ENCODE peak calls at places on chromosome 2, in seven cellular contexts. One of them, this sample, is unnamed.
A peak's percentile ranks its signal among the peaks of the same experiment; 100 is the strongest.

GRCh38 chr2:23900927-23901322 is 26.0 kb downstream of the ATAD2B start:
- DNase-seq in H1: no peak
- DNase-seq in SK-N-SH: no peak
- DNase-seq in GM12891: no peak
- DNase-seq in HepG2: peak; percentile 22
- DNase-seq in GM12892: no peak
- DNase-seq in GM12878: no peak
- DNase-seq in this sample: peak; percentile 15

GRCh38 chr2:118974103-118974911 is 32.3 kb downstream of the MARCO start:
- DNase-seq in GM12878: no peak
- DNase-seq in H1: peak; percentile 31
- DNase-seq in HepG2: no peak
- DNase-seq in SK-N-SH: no peak
- DNase-seq in GM12891: no peak
- DNase-seq in GM12892: no peak
- DNase-seq in this sample: no peak

GRCh38 chr2:50395510-50396300 is 636.2 kb downstream of the NRXN1 start:
- DNase-seq in GM12891: no peak
- DNase-seq in SK-N-SH: no peak
- DNase-seq in GM12878: no peak
- DNase-seq in HepG2: no peak
- DNase-seq in H1: no peak
- DNase-seq in GM12892: no peak
- DNase-seq in this sample: no peak

GRCh38 chr2:240256704-240257637 is 116.5 kb upstream of the OTOS start:
- DNase-seq in HepG2: no peak
- DNase-seq in H1: no peak
- DNase-seq in SK-N-SH: peak; percentile 11
- DNase-seq in GM12891: no peak
- DNase-seq in GM12878: no peak
- DNase-seq in GM12892: no peak
- DNase-seq in this sample: no peak

GRCh38 chr2:235496239-235496621 is 2.4 kb downstream of the AGAP1 start:
- DNase-seq in H1: no peak
- DNase-seq in GM12878: no peak
- DNase-seq in HepG2: no peak
- DNase-seq in GM12891: no peak
- DNase-seq in GM12892: no peak
- DNase-seq in SK-N-SH: no peak
- DNase-seq in this sample: no peak

GRCh38 chr2:54665436-54665856 is 58.0 kb upstream of the EML6 start:
- DNase-seq in HepG2: peak; percentile 76
- DNase-seq in SK-N-SH: peak; percentile 48
- DNase-seq in GM12878: no peak
- DNase-seq in H1: peak; percentile 61
- DNase-seq in GM12892: no peak
- DNase-seq in GM12891: no peak
- DNase-seq in this sample: peak; percentile 76

GRCh38 chr2:146734042-146734715 is 1110.7 kb upstream of the ACVR2A start:
- DNase-seq in SK-N-SH: peak; percentile 35
- DNase-seq in H1: no peak
- DNase-seq in GM12891: no peak
- DNase-seq in GM12878: peak; percentile 5
- DNase-seq in HepG2: peak; percentile 62
- DNase-seq in GM12892: no peak
- DNase-seq in this sample: peak; percentile 16

GRCh38 chr2:134401081-134401497 is 147.2 kb downstream of the MGAT5 start:
- DNase-seq in H1: no peak
- DNase-seq in GM12878: no peak
- DNase-seq in GM12891: no peak
- DNase-seq in SK-N-SH: peak; percentile 70
- DNase-seq in HepG2: no peak
- DNase-seq in GM12892: no peak
- DNase-seq in this sample: peak; percentile 46

GRCh38 chr2:102085238-102085637 is 57.3 kb upstream of the IL1R1 start:
- DNase-seq in GM12891: no peak
- DNase-seq in GM12892: no peak
- DNase-seq in GM12878: no peak
- DNase-seq in H1: no peak
- DNase-seq in SK-N-SH: no peak
- DNase-seq in HepG2: no peak
- DNase-seq in this sample: no peak

GRCh38 chr2:146666336-146666735 is 1178.5 kb upstream of the ACVR2A start:
- DNase-seq in HepG2: no peak
- DNase-seq in SK-N-SH: no peak
- DNase-seq in GM12892: no peak
- DNase-seq in H1: no peak
- DNase-seq in GM12891: no peak
- DNase-seq in GM12878: no peak
- DNase-seq in this sample: no peak

GRCh38 chr2:30159766-30160165 is 13.0 kb downstream of the YPEL5 start:
- DNase-seq in SK-N-SH: no peak
- DNase-seq in GM12878: no peak
- DNase-seq in GM12891: no peak
- DNase-seq in GM12892: no peak
- DNase-seq in HepG2: no peak
- DNase-seq in H1: no peak
- DNase-seq in this sample: no peak

GRCh38 chr2:230160112-230160660 is 59.6 kb downstream of the SP110 start:
- DNase-seq in SK-N-SH: peak; percentile 71
- DNase-seq in H1: peak; percentile 71
- DNase-seq in GM12892: peak; percentile 44
- DNase-seq in HepG2: peak; percentile 37
- DNase-seq in GM12891: peak; percentile 33
- DNase-seq in GM12878: peak; percentile 9
- DNase-seq in this sample: peak; percentile 52

GRCh38 chr2:111057045-111057444 is 63.7 kb upstream of the BCL2L11 start:
- DNase-seq in SK-N-SH: no peak
- DNase-seq in H1: no peak
- DNase-seq in HepG2: no peak
- DNase-seq in GM12891: no peak
- DNase-seq in GM12878: no peak
- DNase-seq in GM12892: no peak
- DNase-seq in this sample: no peak

GRCh38 chr2:238149841-238150572 is 8.8 kb upstream of the ERFE start:
- DNase-seq in HepG2: no peak
- DNase-seq in SK-N-SH: no peak
- DNase-seq in GM12891: no peak
- DNase-seq in GM12892: no peak
- DNase-seq in GM12878: no peak
- DNase-seq in H1: no peak
- DNase-seq in this sample: no peak

GRCh38 chr2:86079981-86080911 is 25.4 kb downstream of the POLR1A start:
- DNase-seq in H1: peak; percentile 88
- DNase-seq in HepG2: peak; percentile 44
- DNase-seq in GM12892: peak; percentile 34
- DNase-seq in SK-N-SH: peak; percentile 69
- DNase-seq in GM12891: no peak
- DNase-seq in GM12878: peak; percentile 45
- DNase-seq in this sample: peak; percentile 75

GRCh38 chr2:215870088-215870490 is 143.3 kb downstream of the MREG start:
- DNase-seq in SK-N-SH: no peak
- DNase-seq in GM12878: no peak
- DNase-seq in HepG2: no peak
- DNase-seq in GM12891: no peak
- DNase-seq in GM12892: no peak
- DNase-seq in H1: no peak
- DNase-seq in this sample: no peak

GRCh38 chr2:147182260-147182659 is 662.6 kb upstream of the ACVR2A start:
- DNase-seq in HepG2: no peak
- DNase-seq in GM12892: no peak
- DNase-seq in H1: no peak
- DNase-seq in GM12891: no peak
- DNase-seq in GM12878: peak; percentile 84
- DNase-seq in SK-N-SH: no peak
- DNase-seq in this sample: no peak

GRCh38 chr2:167383610-167384194 is 495.4 kb downstream of the XIRP2 start:
- DNase-seq in H1: no peak
- DNase-seq in HepG2: no peak
- DNase-seq in GM12878: no peak
- DNase-seq in SK-N-SH: no peak
- DNase-seq in GM12892: no peak
- DNase-seq in GM12891: no peak
- DNase-seq in this sample: no peak

GRCh38 chr2:9408641-9409151 is 14.6 kb downstream of the ITGB1BP1 start:
- DNase-seq in GM12892: no peak
- DNase-seq in HepG2: no peak
- DNase-seq in GM12891: no peak
- DNase-seq in GM12878: no peak
- DNase-seq in H1: no peak
- DNase-seq in SK-N-SH: no peak
- DNase-seq in this sample: no peak

GRCh38 chr2:236340251-236340650 is 76.0 kb upstream of the ASB18 start:
- DNase-seq in GM12891: no peak
- DNase-seq in H1: no peak
- DNase-seq in HepG2: no peak
- DNase-seq in SK-N-SH: no peak
- DNase-seq in GM12892: no peak
- DNase-seq in GM12878: no peak
- DNase-seq in this sample: no peak

DNA sequence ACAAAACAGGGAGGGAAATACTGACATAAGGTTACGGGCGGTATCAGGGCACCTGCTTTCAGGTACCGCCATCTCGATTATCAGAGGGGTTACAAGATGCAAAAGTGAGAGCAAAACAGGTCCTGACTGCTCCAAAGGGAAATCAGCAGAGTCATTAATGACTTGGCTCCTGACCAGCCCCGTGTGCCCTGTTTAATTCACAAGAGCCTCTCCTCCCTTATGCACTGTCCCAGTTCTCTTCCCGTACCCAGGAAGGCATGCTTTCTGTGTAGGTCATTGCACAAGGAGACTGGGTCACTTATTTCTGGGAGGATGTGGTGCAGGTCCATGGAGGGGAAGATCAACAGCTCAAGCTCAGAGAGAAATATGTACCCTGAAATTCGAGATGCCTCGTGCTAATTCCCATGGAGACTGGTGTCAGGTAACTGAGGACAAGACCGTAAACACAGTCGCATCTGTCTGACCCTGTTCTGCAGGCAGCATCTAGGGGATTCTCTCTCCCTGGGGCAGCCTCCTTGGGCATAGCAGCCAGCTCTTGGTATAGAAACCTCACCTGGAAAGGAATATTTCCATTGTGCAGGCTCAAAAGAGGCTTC is 79.9 kb downstream of the HNRNPLL start:
- DNase-seq in SK-N-SH: no peak
- DNase-seq in H1: no peak
- DNase-seq in GM12891: no peak
- DNase-seq in GM12892: no peak
- DNase-seq in GM12878: no peak
- DNase-seq in HepG2: no peak
- DNase-seq in this sample: no peak
- TF ChIP-seq TAF1 in SK-N-SH: no peak
- TF ChIP-seq TAF1 in H1: peak; percentile 35
- TF ChIP-seq TAF1 in GM12891: no peak
- TF ChIP-seq TAF1 in GM12892: no peak
- TF ChIP-seq TAF1 in GM12878: no peak
- TF ChIP-seq TAF1 in HepG2: no peak
- TF ChIP-seq TAF1 in this sample: no peak

GRCh38 chr2:71610671-71611070 is 157.3 kb downstream of the DYSF start:
- DNase-seq in SK-N-SH: peak; percentile 11
- DNase-seq in H1: peak; percentile 23
- DNase-seq in GM12878: no peak
- DNase-seq in GM12891: no peak
- DNase-seq in GM12892: no peak
- DNase-seq in HepG2: no peak
- DNase-seq in this sample: no peak
- TF ChIP-seq TAF1 in SK-N-SH: no peak
- TF ChIP-seq TAF1 in H1: no peak
- TF ChIP-seq TAF1 in GM12878: no peak
- TF ChIP-seq TAF1 in GM12891: no peak
- TF ChIP-seq TAF1 in GM12892: no peak
- TF ChIP-seq TAF1 in HepG2: no peak
- TF ChIP-seq TAF1 in this sample: no peak

GRCh38 chr2:127844973-127845372 is 13.0 kb downstream of the POLR2D start:
- DNase-seq in HepG2: no peak
- DNase-seq in GM12892: no peak
- DNase-seq in GM12878: no peak
- DNase-seq in GM12891: no peak
- DNase-seq in H1: no peak
- DNase-seq in SK-N-SH: no peak
- DNase-seq in this sample: no peak

GRCh38 chr2:127840893-127841292 is 17.1 kb downstream of the POLR2D start:
- DNase-seq in GM12891: no peak
- DNase-seq in GM12892: no peak
- DNase-seq in GM12878: no peak
- DNase-seq in H1: no peak
- DNase-seq in SK-N-SH: no peak
- DNase-seq in HepG2: no peak
- DNase-seq in this sample: no peak

GRCh38 chr2:127841466-127842178 is 16.3 kb downstream of the POLR2D start:
- DNase-seq in GM12891: no peak
- DNase-seq in GM12878: no peak
- DNase-seq in HepG2: no peak
- DNase-seq in H1: no peak
- DNase-seq in GM12892: no peak
- DNase-seq in SK-N-SH: no peak
- DNase-seq in this sample: no peak

GRCh38 chr2:127847926-127848325 is 10.0 kb downstream of the POLR2D start:
- DNase-seq in GM12878: no peak
- DNase-seq in GM12891: no peak
- DNase-seq in GM12892: no peak
- DNase-seq in HepG2: no peak
- DNase-seq in SK-N-SH: no peak
- DNase-seq in H1: no peak
- DNase-seq in this sample: no peak

GRCh38 chr2:127843677-127844076 is 14.3 kb downstream of the POLR2D start:
- DNase-seq in SK-N-SH: no peak
- DNase-seq in H1: no peak
- DNase-seq in GM12891: no peak
- DNase-seq in GM12892: no peak
- DNase-seq in GM12878: no peak
- DNase-seq in HepG2: no peak
- DNase-seq in this sample: no peak
- TF ChIP-seq TAF1 in SK-N-SH: no peak
- TF ChIP-seq TAF1 in H1: no peak
- TF ChIP-seq TAF1 in GM12891: no peak
- TF ChIP-seq TAF1 in GM12892: no peak
- TF ChIP-seq TAF1 in GM12878: no peak
- TF ChIP-seq TAF1 in HepG2: no peak
- TF ChIP-seq TAF1 in this sample: no peak

GRCh38 chr2:42568431-42569115 is at the start of gene MTA3:
- DNase-seq in GM12892: peak; percentile 44
- DNase-seq in GM12878: no peak
- DNase-seq in HepG2: peak; percentile 27
- DNase-seq in GM12891: peak; percentile 43
- DNase-seq in H1: peak; percentile 84
- DNase-seq in SK-N-SH: peak; percentile 93
- DNase-seq in this sample: peak; percentile 86

GRCh38 chr2:42569116-42569711 is 782 bp downstream of the MTA3 start:
- DNase-seq in GM12892: peak; percentile 48
- DNase-seq in GM12891: no peak
- DNase-seq in SK-N-SH: peak; percentile 83
- DNase-seq in H1: no peak
- DNase-seq in GM12878: no peak
- DNase-seq in HepG2: peak; percentile 38
- DNase-seq in this sample: peak; percentile 68

GRCh38 chr2:42566837-42567251 is 1.6 kb upstream of the MTA3 start:
- DNase-seq in GM12892: no peak
- DNase-seq in GM12891: no peak
- DNase-seq in H1: no peak
- DNase-seq in GM12878: peak; percentile 57
- DNase-seq in HepG2: no peak
- DNase-seq in SK-N-SH: no peak
- DNase-seq in this sample: no peak

GRCh38 chr2:42567389-42567788 is 1.0 kb upstream of the MTA3 start:
- DNase-seq in GM12891: no peak
- DNase-seq in SK-N-SH: no peak
- DNase-seq in HepG2: no peak
- DNase-seq in H1: no peak
- DNase-seq in GM12892: no peak
- DNase-seq in GM12878: no peak
- DNase-seq in this sample: no peak

GRCh38 chr2:42567806-42568429 is 514 bp upstream of the MTA3 start:
- DNase-seq in SK-N-SH: no peak
- DNase-seq in GM12891: peak; percentile 52
- DNase-seq in HepG2: peak; percentile 40
- DNase-seq in GM12878: peak; percentile 48
- DNase-seq in GM12892: peak; percentile 60
- DNase-seq in H1: peak; percentile 85
- DNase-seq in this sample: no peak
- TF ChIP-seq TAF1 in SK-N-SH: no peak
- TF ChIP-seq TAF1 in GM12891: no peak
- TF ChIP-seq TAF1 in HepG2: no peak
- TF ChIP-seq TAF1 in GM12878: no peak
- TF ChIP-seq TAF1 in GM12892: no peak
- TF ChIP-seq TAF1 in H1: peak; percentile 19
- TF ChIP-seq TAF1 in this sample: no peak

This sample was measured in K562.